ENCODE peak calls at places on chromosomes 16 and 17, in eight cellular contexts. One of them, this sample, is unnamed.

GRCh38 chr16:814974-815373 is 14.4 kb upstream of the GNG13 start:
- DNase-seq in hippocampal formation: no peak
- DNase-seq in left lung: no peak
- DNase-seq in B cell: no peak
- DNase-seq in DMS 273 treated with DMSO at 0.1 percent for 48 hours: no peak
- DNase-seq in T-helper 9 cell: no peak
- DNase-seq in stimulated activated CD8-positive, alpha-beta memory T cell treated with anti-CD3 and anti-CD28 coated beads, Interleukin-4, amount 100 ng/mL, for 1 hour: no peak
- DNase-seq in activated CD8-positive, alpha-beta memory T cell treated with anti-CD3 and anti-CD28 coated beads, Interleukin-2, amount 10 ng/mL, durations not matched to agents 7 days and 5 days: no peak
- DNase-seq in this sample: peak

GRCh38 chr16:66988197-66988788 is at the start of gene CES4A:
- DNase-seq in hippocampal formation: no peak
- DNase-seq in B cell: no peak
- DNase-seq in activated CD8-positive, alpha-beta memory T cell treated with anti-CD3 and anti-CD28 coated beads, Interleukin-2, amount 10 ng/mL, durations not matched to agents 7 days and 5 days: no peak
- DNase-seq in DMS 273 treated with DMSO at 0.1 percent for 48 hours: no peak
- DNase-seq in T-helper 9 cell: no peak
- DNase-seq in left lung: no peak
- DNase-seq in stimulated activated CD8-positive, alpha-beta memory T cell treated with anti-CD3 and anti-CD28 coated beads, Interleukin-4, amount 100 ng/mL, for 1 hour: no peak
- DNase-seq in this sample: peak

GRCh38 chr17:6843241-6843890 is 11.8 kb upstream of the TEKT1 start:
- DNase-seq in DMS 273 treated with DMSO at 0.1 percent for 48 hours: no peak
- DNase-seq in activated CD8-positive, alpha-beta memory T cell treated with anti-CD3 and anti-CD28 coated beads, Interleukin-2, amount 10 ng/mL, durations not matched to agents 7 days and 5 days: no peak
- DNase-seq in T-helper 9 cell: no peak
- DNase-seq in B cell: no peak
- DNase-seq in left lung: no peak
- DNase-seq in stimulated activated CD8-positive, alpha-beta memory T cell treated with anti-CD3 and anti-CD28 coated beads, Interleukin-4, amount 100 ng/mL, for 1 hour: no peak
- DNase-seq in hippocampal formation: peak
- DNase-seq in this sample: peak

GRCh38 chr16:11391576-11391975 is 46.3 kb downstream of the RMI2 start:
- DNase-seq in stimulated activated CD8-positive, alpha-beta memory T cell treated with anti-CD3 and anti-CD28 coated beads, Interleukin-4, amount 100 ng/mL, for 1 hour: no peak
- DNase-seq in B cell: no peak
- DNase-seq in activated CD8-positive, alpha-beta memory T cell treated with anti-CD3 and anti-CD28 coated beads, Interleukin-2, amount 10 ng/mL, durations not matched to agents 7 days and 5 days: no peak
- DNase-seq in hippocampal formation: no peak
- DNase-seq in DMS 273 treated with DMSO at 0.1 percent for 48 hours: no peak
- DNase-seq in T-helper 9 cell: no peak
- DNase-seq in left lung: peak
- DNase-seq in this sample: no peak

GRCh38 chr16:50202926-50203624 is 50.0 kb downstream of the TENT4B start:
- DNase-seq in hippocampal formation: no peak
- DNase-seq in activated CD8-positive, alpha-beta memory T cell treated with anti-CD3 and anti-CD28 coated beads, Interleukin-2, amount 10 ng/mL, durations not matched to agents 7 days and 5 days: no peak
- DNase-seq in T-helper 9 cell: no peak
- DNase-seq in stimulated activated CD8-positive, alpha-beta memory T cell treated with anti-CD3 and anti-CD28 coated beads, Interleukin-4, amount 100 ng/mL, for 1 hour: no peak
- DNase-seq in B cell: no peak
- DNase-seq in DMS 273 treated with DMSO at 0.1 percent for 48 hours: no peak
- DNase-seq in left lung: no peak
- DNase-seq in this sample: peak

GRCh38 chr16:82633964-82634600 is 7.3 kb downstream of the CDH13 start:
- DNase-seq in hippocampal formation: peak
- DNase-seq in B cell: no peak
- DNase-seq in left lung: no peak
- DNase-seq in activated CD8-positive, alpha-beta memory T cell treated with anti-CD3 and anti-CD28 coated beads, Interleukin-2, amount 10 ng/mL, durations not matched to agents 7 days and 5 days: no peak
- DNase-seq in stimulated activated CD8-positive, alpha-beta memory T cell treated with anti-CD3 and anti-CD28 coated beads, Interleukin-4, amount 100 ng/mL, for 1 hour: no peak
- DNase-seq in DMS 273 treated with DMSO at 0.1 percent for 48 hours: no peak
- DNase-seq in T-helper 9 cell: no peak
- DNase-seq in this sample: peak

GRCh38 chr16:64453643-64454042 is 668.2 kb downstream of the CDH11 start:
- DNase-seq in left lung: no peak
- DNase-seq in DMS 273 treated with DMSO at 0.1 percent for 48 hours: no peak
- DNase-seq in hippocampal formation: no peak
- DNase-seq in T-helper 9 cell: no peak
- DNase-seq in activated CD8-positive, alpha-beta memory T cell treated with anti-CD3 and anti-CD28 coated beads, Interleukin-2, amount 10 ng/mL, durations not matched to agents 7 days and 5 days: no peak
- DNase-seq in B cell: no peak
- DNase-seq in stimulated activated CD8-positive, alpha-beta memory T cell treated with anti-CD3 and anti-CD28 coated beads, Interleukin-4, amount 100 ng/mL, for 1 hour: no peak
- DNase-seq in this sample: no peak

GRCh38 chr17:45836047-45837044 is 8.3 kb upstream of the SPPL2C start:
- DNase-seq in activated CD8-positive, alpha-beta memory T cell treated with anti-CD3 and anti-CD28 coated beads, Interleukin-2, amount 10 ng/mL, durations not matched to agents 7 days and 5 days: no peak
- DNase-seq in T-helper 9 cell: no peak
- DNase-seq in stimulated activated CD8-positive, alpha-beta memory T cell treated with anti-CD3 and anti-CD28 coated beads, Interleukin-4, amount 100 ng/mL, for 1 hour: no peak
- DNase-seq in hippocampal formation: no peak
- DNase-seq in B cell: no peak
- DNase-seq in DMS 273 treated with DMSO at 0.1 percent for 48 hours: no peak
- DNase-seq in left lung: no peak
- DNase-seq in this sample: no peak

GRCh38 chr17:34622862-34623261 is 43.5 kb downstream of the TMEM132E start:
- DNase-seq in hippocampal formation: no peak
- DNase-seq in T-helper 9 cell: no peak
- DNase-seq in DMS 273 treated with DMSO at 0.1 percent for 48 hours: no peak
- DNase-seq in activated CD8-positive, alpha-beta memory T cell treated with anti-CD3 and anti-CD28 coated beads, Interleukin-2, amount 10 ng/mL, durations not matched to agents 7 days and 5 days: no peak
- DNase-seq in left lung: no peak
- DNase-seq in B cell: no peak
- DNase-seq in stimulated activated CD8-positive, alpha-beta memory T cell treated with anti-CD3 and anti-CD28 coated beads, Interleukin-4, amount 100 ng/mL, for 1 hour: no peak
- DNase-seq in this sample: no peak

GRCh38 chr17:2929881-2930533 is 133.4 kb downstream of the OR1D5 start:
- DNase-seq in DMS 273 treated with DMSO at 0.1 percent for 48 hours: no peak
- DNase-seq in stimulated activated CD8-positive, alpha-beta memory T cell treated with anti-CD3 and anti-CD28 coated beads, Interleukin-4, amount 100 ng/mL, for 1 hour: no peak
- DNase-seq in hippocampal formation: no peak
- DNase-seq in B cell: no peak
- DNase-seq in left lung: no peak
- DNase-seq in T-helper 9 cell: peak
- DNase-seq in activated CD8-positive, alpha-beta memory T cell treated with anti-CD3 and anti-CD28 coated beads, Interleukin-2, amount 10 ng/mL, durations not matched to agents 7 days and 5 days: no peak
- DNase-seq in this sample: peak

GRCh38 chr17:1577186-1577585 is 14.6 kb upstream of the PITPNA start:
- DNase-seq in left lung: peak
- DNase-seq in T-helper 9 cell: no peak
- DNase-seq in hippocampal formation: peak
- DNase-seq in B cell: no peak
- DNase-seq in stimulated activated CD8-positive, alpha-beta memory T cell treated with anti-CD3 and anti-CD28 coated beads, Interleukin-4, amount 100 ng/mL, for 1 hour: no peak
- DNase-seq in DMS 273 treated with DMSO at 0.1 percent for 48 hours: no peak
- DNase-seq in activated CD8-positive, alpha-beta memory T cell treated with anti-CD3 and anti-CD28 coated beads, Interleukin-2, amount 10 ng/mL, durations not matched to agents 7 days and 5 days: no peak
- DNase-seq in this sample: peak

GRCh38 chr17:7405882-7406825 is 1.5 kb upstream of the NLGN2 start:
- DNase-seq in B cell: no peak
- DNase-seq in activated CD8-positive, alpha-beta memory T cell treated with anti-CD3 and anti-CD28 coated beads, Interleukin-2, amount 10 ng/mL, durations not matched to agents 7 days and 5 days: no peak
- DNase-seq in stimulated activated CD8-positive, alpha-beta memory T cell treated with anti-CD3 and anti-CD28 coated beads, Interleukin-4, amount 100 ng/mL, for 1 hour: no peak
- DNase-seq in DMS 273 treated with DMSO at 0.1 percent for 48 hours: no peak
- DNase-seq in hippocampal formation: no peak
- DNase-seq in left lung: no peak
- DNase-seq in T-helper 9 cell: no peak
- DNase-seq in this sample: no peak

GRCh38 chr16:68179196-68179795 is 56.6 kb downstream of the ESRP2 start:
- DNase-seq in hippocampal formation: no peak
- DNase-seq in left lung: no peak
- DNase-seq in B cell: no peak
- DNase-seq in stimulated activated CD8-positive, alpha-beta memory T cell treated with anti-CD3 and anti-CD28 coated beads, Interleukin-4, amount 100 ng/mL, for 1 hour: no peak
- DNase-seq in T-helper 9 cell: no peak
- DNase-seq in DMS 273 treated with DMSO at 0.1 percent for 48 hours: no peak
- DNase-seq in activated CD8-positive, alpha-beta memory T cell treated with anti-CD3 and anti-CD28 coated beads, Interleukin-2, amount 10 ng/mL, durations not matched to agents 7 days and 5 days: no peak
- DNase-seq in this sample: peak

GRCh38 chr17:21286066-21286770 is 1.7 kb downstream of the MAP2K3 start:
- DNase-seq in stimulated activated CD8-positive, alpha-beta memory T cell treated with anti-CD3 and anti-CD28 coated beads, Interleukin-4, amount 100 ng/mL, for 1 hour: no peak
- DNase-seq in activated CD8-positive, alpha-beta memory T cell treated with anti-CD3 and anti-CD28 coated beads, Interleukin-2, amount 10 ng/mL, durations not matched to agents 7 days and 5 days: no peak
- DNase-seq in hippocampal formation: no peak
- DNase-seq in B cell: no peak
- DNase-seq in T-helper 9 cell: no peak
- DNase-seq in DMS 273 treated with DMSO at 0.1 percent for 48 hours: no peak
- DNase-seq in left lung: peak
- DNase-seq in this sample: peak

GRCh38 chr17:7835818-7836595 is 2.0 kb downstream of the KDM6B start:
- DNase-seq in left lung: peak
- DNase-seq in stimulated activated CD8-positive, alpha-beta memory T cell treated with anti-CD3 and anti-CD28 coated beads, Interleukin-4, amount 100 ng/mL, for 1 hour: no peak
- DNase-seq in activated CD8-positive, alpha-beta memory T cell treated with anti-CD3 and anti-CD28 coated beads, Interleukin-2, amount 10 ng/mL, durations not matched to agents 7 days and 5 days: no peak
- DNase-seq in T-helper 9 cell: peak
- DNase-seq in DMS 273 treated with DMSO at 0.1 percent for 48 hours: peak
- DNase-seq in B cell: no peak
- DNase-seq in hippocampal formation: peak
- DNase-seq in this sample: peak

GRCh38 chr17:82217120-82217529 is 4.5 kb upstream of the CCDC57 start:
- DNase-seq in B cell: no peak
- DNase-seq in DMS 273 treated with DMSO at 0.1 percent for 48 hours: no peak
- DNase-seq in stimulated activated CD8-positive, alpha-beta memory T cell treated with anti-CD3 and anti-CD28 coated beads, Interleukin-4, amount 100 ng/mL, for 1 hour: no peak
- DNase-seq in hippocampal formation: no peak
- DNase-seq in left lung: peak
- DNase-seq in T-helper 9 cell: no peak
- DNase-seq in activated CD8-positive, alpha-beta memory T cell treated with anti-CD3 and anti-CD28 coated beads, Interleukin-2, amount 10 ng/mL, durations not matched to agents 7 days and 5 days: no peak
- DNase-seq in this sample: peak

GRCh38 chr17:81401727-81402529 is 6.7 kb downstream of the BAHCC1 start:
- DNase-seq in stimulated activated CD8-positive, alpha-beta memory T cell treated with anti-CD3 and anti-CD28 coated beads, Interleukin-4, amount 100 ng/mL, for 1 hour: no peak
- DNase-seq in DMS 273 treated with DMSO at 0.1 percent for 48 hours: no peak
- DNase-seq in left lung: no peak
- DNase-seq in B cell: no peak
- DNase-seq in activated CD8-positive, alpha-beta memory T cell treated with anti-CD3 and anti-CD28 coated beads, Interleukin-2, amount 10 ng/mL, durations not matched to agents 7 days and 5 days: no peak
- DNase-seq in T-helper 9 cell: no peak
- DNase-seq in hippocampal formation: no peak
- DNase-seq in this sample: peak

This sample was measured in cardiac fibroblast.